ENCODE peak calls at places on chromosomes 4 and X, in eight cellular contexts. Y is IMR-90, L is BE2C, E is coronary artery, G is neural progenitor cell, R is RWPE1, X is AG10803, N is brain microvascular endothelial cell. Q is an unnamed sample.

GRCh38 chr4:21753084-21753760 is 195.3 kb downstream of the KCNIP4 start:
- DNase-seq in L (no peak), Y (no peak), E (no peak), N (peak), X (no peak), G (no peak), R (peak), Q (peak)

GRCh38 chr4:10091531-10092181 is 24.9 kb downstream of the WDR1 start:
- DNase-seq in Y (no peak), X (no peak), G (no peak), N (no peak), E (no peak), R (no peak), L (no peak), Q (no peak)

GRCh38 chr4:76306882-76307669 is 543 bp downstream of the STBD1 start:
- DNase-seq in X (peak), Y (peak), R (peak), N (peak), G (peak), L (peak), E (no peak), Q (peak)

GRCh38 chrX:45889471-45889870 is 655.8 kb downstream of the ZNF674 start:
- DNase-seq in G (no peak), R (peak), L (no peak), E (no peak), Y (peak), X (peak), N (peak), Q (peak)

GRCh38 chrX:51759055-51759454 is 15.8 kb downstream of the GSPT2 start:
- DNase-seq in E (no peak), L (no peak), G (no peak), Y (no peak), R (no peak), X (no peak), N (no peak), Q (no peak)

GRCh38 chr4:21002976-21003375 is 302.7 kb downstream of the PACRGL start:
- DNase-seq in Y (no peak), R (no peak), G (no peak), N (no peak), X (no peak), E (no peak), L (no peak), Q (no peak)

GRCh38 chrX:27842867-27843266 is 35.1 kb downstream of the MAGEB10 start:
- DNase-seq in R (no peak), X (no peak), E (no peak), N (no peak), G (no peak), L (no peak), Y (no peak), Q (no peak)

GRCh38 chr4:600850-601515 is 24.4 kb upstream of the PDE6B start:
- DNase-seq in X (no peak), N (no peak), L (no peak), R (no peak), E (no peak), G (no peak), Y (no peak), Q (no peak)

GRCh38 chr4:157075811-157076577 is at the start of gene GLRB:
- DNase-seq in E (no peak), X (peak), Y (peak), N (no peak), G (peak), R (peak), L (peak), Q (peak)

GRCh38 chrX:118325453-118325852 is 20.5 kb upstream of the WDR44 start:
- DNase-seq in G (no peak), X (no peak), N (no peak), L (no peak), R (peak), E (no peak), Y (no peak), Q (peak)

GRCh38 chr4:48898733-48899431 is 7.7 kb downstream of the OCIAD2 start:
- DNase-seq in G (no peak), R (no peak), L (no peak), X (no peak), Y (no peak), E (no peak), N (peak), Q (no peak)

GRCh38 chr4:80239480-80239879 is 27.0 kb upstream of the FGF5 start:
- DNase-seq in N (no peak), X (peak), Y (peak), R (peak), L (no peak), E (no peak), G (no peak), Q (no peak)

GRCh38 chrX:72477787-72478186 is 94.9 kb downstream of the HDAC8 start:
- DNase-seq in E (no peak), R (no peak), Y (no peak), N (no peak), X (peak), L (peak), G (no peak), Q (no peak)

GRCh38 chr4:38574559-38575333 is 89.3 kb upstream of the KLF3 start:
- DNase-seq in Y (no peak), E (no peak), L (no peak), G (no peak), X (no peak), N (no peak), R (no peak), Q (no peak)

GRCh38 chr4:148015058-148015457 is 283.2 kb downstream of the ARHGAP10 start:
- DNase-seq in E (no peak), Y (no peak), N (peak), R (no peak), L (no peak), X (no peak), G (no peak), Q (no peak)

GRCh38 chr4:5051210-5051691 is at the start of gene STK32B:
- DNase-seq in N (peak), E (peak), X (peak), L (peak), R (peak), G (peak), Y (peak), Q (peak)

GRCh38 chr4:183443609-183444148 is 757 bp upstream of the CDKN2AIP start:
- DNase-seq in L (no peak), R (no peak), G (no peak), N (peak), Y (peak), X (peak), E (peak), Q (no peak)

GRCh38 chrX:87409113-87409841 is 108.3 kb upstream of the KLHL4 start:
- DNase-seq in R (peak), E (no peak), N (peak), L (no peak), G (no peak), Y (peak), X (no peak), Q (peak)

GRCh38 chrX:68880846-68881513 is 52.2 kb downstream of the EFNB1 start:
- DNase-seq in L (no peak), X (no peak), G (peak), E (no peak), Y (no peak), N (no peak), R (no peak), Q (no peak)

GRCh38 chrX:29851971-29852605 is 363.3 kb upstream of the MAGEB2 start:
- DNase-seq in G (no peak), L (no peak), Y (no peak), R (no peak), N (no peak), E (no peak), X (no peak), Q (no peak)

GRCh38 chr4:48546336-48546735 is 56.3 kb downstream of the ZAR1 start:
- DNase-seq in Y (peak), E (no peak), N (peak), X (peak), L (peak), G (peak), R (peak), Q (peak)

GRCh38 chr4:14831447-14831846 is 170.8 kb upstream of the CPEB2 start:
- DNase-seq in Y (no peak), N (no peak), X (no peak), R (no peak), L (no peak), E (no peak), G (no peak), Q (peak)

GRCh38 chrX:40104649-40105015 is 6.9 kb upstream of the BCOR start:
- DNase-seq in G (peak), L (peak), R (no peak), N (no peak), E (peak), Y (peak), X (peak), Q (peak)

GRCh38 chrX:53678667-53679066 is 7.9 kb downstream of the HUWE1 start:
- DNase-seq in E (no peak), L (no peak), R (no peak), G (peak), Y (no peak), X (no peak), N (no peak), Q (peak)

GRCh38 chrX:22559506-22559905 is 286.8 kb downstream of the CBLL2 start:
- DNase-seq in L (no peak), E (no peak), R (no peak), G (no peak), Y (peak), N (no peak), X (no peak), Q (no peak)

GRCh38 chr4:1305781-1306455 is 16.2 kb downstream of the MAEA start:
- DNase-seq in Y (no peak), N (no peak), X (no peak), R (no peak), G (no peak), L (no peak), E (no peak), Q (peak)

GRCh38 chr4:6011686-6012085 is 6.5 kb downstream of the C4orf50 start:
- DNase-seq in E (no peak), N (no peak), X (no peak), L (peak), G (no peak), Y (no peak), R (no peak), Q (no peak)

GRCh38 chrX:42934020-42934701 is 156.2 kb upstream of the PPP1R2C start:
- DNase-seq in R (no peak), G (no peak), L (no peak), N (no peak), Y (no peak), X (no peak), E (no peak), Q (no peak)

GRCh38 chr4:186886759-186887158 is 163.1 kb upstream of the FAT1 start:
- DNase-seq in L (no peak), N (no peak), X (no peak), E (no peak), Y (no peak), G (no peak), R (no peak), Q (no peak)

GRCh38 chr4:176393306-176394013 is 73.7 kb downstream of the SPCS3 start:
- DNase-seq in Y (peak), R (no peak), G (peak), L (no peak), N (no peak), E (no peak), X (peak), Q (no peak)

GRCh38 chrX:15451913-15452312 is 41.2 kb downstream of the PIR start:
- DNase-seq in N (no peak), G (no peak), L (no peak), R (no peak), E (no peak), Y (peak), X (peak), Q (peak)

GRCh38 chr4:100022792-100023222 is 72.7 kb upstream of the H2AZ1 start:
- DNase-seq in G (peak), X (no peak), N (no peak), L (peak), R (no peak), Y (no peak), E (no peak), Q (no peak)

GRCh38 chrX:86146102-86146501 is 2.1 kb upstream of the DACH2 start:
- DNase-seq in G (no peak), N (no peak), X (no peak), Y (no peak), L (no peak), E (no peak), R (no peak), Q (no peak)

GRCh38 chrX:33053001-33053400 is 158.3 kb downstream of the DMD start:
- DNase-seq in Y (no peak), X (no peak), R (peak), N (no peak), L (no peak), E (no peak), G (no peak), Q (peak)

GRCh38 chr4:35802644-35803043 is 441.7 kb downstream of the ARAP2 start:
- DNase-seq in G (no peak), R (no peak), L (no peak), X (no peak), E (no peak), N (no peak), Y (no peak), Q (no peak)

GRCh38 chr4:57442834-57443291 is 332.7 kb upstream of the IGFBP7 start:
- DNase-seq in X (peak), Y (peak), L (peak), E (no peak), G (peak), N (peak), R (peak), Q (peak)
- TF ChIP-seq CTCF in X (peak), Y (peak), L (peak), E (peak), G (peak), N (peak), R (peak), Q (peak)

GRCh38 chrX:131747173-131747572 is 203.3 kb downstream of the OR13H1 start:
- DNase-seq in G (no peak), R (no peak), N (peak), X (no peak), L (no peak), E (peak), Y (peak), Q (no peak)

GRCh38 chrX:131752493-131753198 is 208.8 kb downstream of the OR13H1 start:
- DNase-seq in G (no peak), Y (peak), L (no peak), E (peak), X (no peak), N (peak), R (no peak), Q (no peak)
- TF ChIP-seq CTCF in G (no peak), Y (peak), L (no peak), E (no peak), X (no peak), N (peak), R (no peak), Q (no peak)

DNA sequence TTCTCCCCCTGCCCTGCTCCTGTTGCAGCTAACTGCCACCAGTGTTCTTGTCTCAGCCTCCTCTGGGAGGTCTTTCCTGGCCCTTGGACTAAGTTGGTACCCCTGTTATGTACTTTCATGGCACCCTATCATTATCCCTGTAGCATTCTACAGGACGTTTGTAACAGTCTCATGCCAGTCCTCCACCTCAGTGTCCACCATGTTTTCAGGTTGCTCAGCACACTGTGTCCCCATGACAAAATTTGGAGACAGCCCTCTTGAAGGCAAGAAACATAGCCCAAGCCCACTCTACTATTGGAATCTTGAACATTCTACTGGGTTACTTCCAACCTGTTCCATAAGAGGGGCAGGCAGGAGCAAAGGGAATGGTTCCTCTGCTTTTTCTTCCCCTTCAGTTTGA is 194.4 kb upstream of the ANXA3 start:
- DNase-seq in Y (no peak), R (no peak), E (no peak), N (no peak), G (no peak), L (no peak), X (no peak), Q (no peak)
- TF ChIP-seq CTCF in Y (no peak), R (no peak), E (no peak), N (no peak), G (no peak), L (no peak), X (no peak), Q (no peak)

DNA sequence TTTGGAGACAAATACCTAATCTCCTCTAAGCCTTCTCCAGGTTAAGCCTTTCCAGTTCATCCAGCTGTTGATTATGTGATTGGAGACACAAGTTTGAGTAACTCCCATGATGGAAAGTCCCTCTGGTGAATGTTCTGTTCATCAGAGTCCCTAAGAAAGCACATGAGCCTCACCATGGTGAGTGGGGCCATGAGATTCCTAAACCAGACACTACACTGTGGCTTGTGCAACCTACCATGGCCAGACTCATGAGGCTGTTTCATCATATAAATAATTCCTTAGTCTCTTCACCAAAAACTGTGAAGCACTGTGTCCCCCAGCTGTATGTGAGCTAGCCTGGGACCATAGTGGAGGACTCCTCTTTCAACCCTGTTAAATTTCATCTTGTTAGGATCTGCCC is 14.4 kb downstream of the PKD2 start:
- DNase-seq in X (peak), G (no peak), N (no peak), R (no peak), Y (peak), L (no peak), E (no peak), Q (no peak)
- TF ChIP-seq CTCF in X (no peak), G (no peak), N (no peak), R (no peak), Y (no peak), L (no peak), E (no peak), Q (no peak)

Q was measured in epithelial cell of esophagus.